ENCODE peak calls at places on chromosomes 3 and 15, in eight cellular contexts. One of them, this sample, is unnamed.

GRCh38 chr15:86690566-86690965 is 610.9 kb downstream of the AGBL1 start:
- DNase-seq in activated CD4-positive, CD25-positive, alpha-beta regulatory T cell treated with anti-CD3 and anti-CD28 coated beads, Interleukin-2, amount 50 U/mL, for 72 hours: no peak
- DNase-seq in Peyer's patch: no peak
- DNase-seq in heart right ventricle: no peak
- DNase-seq in A549: no peak
- DNase-seq in HEK293T: no peak
- DNase-seq in astrocyte of the cerebellum: peak
- DNase-seq in CD8-positive, alpha-beta T cell: no peak
- DNase-seq in this sample: no peak

GRCh38 chr15:67520976-67521769 is at the start of gene C15orf61:
- DNase-seq in activated CD4-positive, CD25-positive, alpha-beta regulatory T cell treated with anti-CD3 and anti-CD28 coated beads, Interleukin-2, amount 50 U/mL, for 72 hours: peak
- DNase-seq in Peyer's patch: peak
- DNase-seq in heart right ventricle: peak
- DNase-seq in A549: peak
- DNase-seq in HEK293T: peak
- DNase-seq in astrocyte of the cerebellum: no peak
- DNase-seq in CD8-positive, alpha-beta T cell: peak
- DNase-seq in this sample: peak

GRCh38 chr3:113421082-113421481 is 20.2 kb downstream of the CFAP44 start:
- DNase-seq in activated CD4-positive, CD25-positive, alpha-beta regulatory T cell treated with anti-CD3 and anti-CD28 coated beads, Interleukin-2, amount 50 U/mL, for 72 hours: no peak
- DNase-seq in Peyer's patch: no peak
- DNase-seq in heart right ventricle: no peak
- DNase-seq in A549: no peak
- DNase-seq in HEK293T: no peak
- DNase-seq in astrocyte of the cerebellum: no peak
- DNase-seq in CD8-positive, alpha-beta T cell: no peak
- DNase-seq in this sample: no peak

GRCh38 chr15:27828721-27829120 is 270.4 kb downstream of the OCA2 start:
- DNase-seq in activated CD4-positive, CD25-positive, alpha-beta regulatory T cell treated with anti-CD3 and anti-CD28 coated beads, Interleukin-2, amount 50 U/mL, for 72 hours: no peak
- DNase-seq in Peyer's patch: no peak
- DNase-seq in heart right ventricle: no peak
- DNase-seq in A549: no peak
- DNase-seq in HEK293T: no peak
- DNase-seq in astrocyte of the cerebellum: no peak
- DNase-seq in CD8-positive, alpha-beta T cell: no peak
- DNase-seq in this sample: no peak

GRCh38 chr15:88649753-88650551 is 11.1 kb downstream of the ISG20 start:
- DNase-seq in activated CD4-positive, CD25-positive, alpha-beta regulatory T cell treated with anti-CD3 and anti-CD28 coated beads, Interleukin-2, amount 50 U/mL, for 72 hours: peak
- DNase-seq in Peyer's patch: no peak
- DNase-seq in heart right ventricle: no peak
- DNase-seq in A549: no peak
- DNase-seq in HEK293T: no peak
- DNase-seq in astrocyte of the cerebellum: no peak
- DNase-seq in CD8-positive, alpha-beta T cell: peak
- DNase-seq in this sample: peak

GRCh38 chr15:88624971-88625290 is 3.8 kb downstream of the AEN start:
- DNase-seq in activated CD4-positive, CD25-positive, alpha-beta regulatory T cell treated with anti-CD3 and anti-CD28 coated beads, Interleukin-2, amount 50 U/mL, for 72 hours: no peak
- DNase-seq in Peyer's patch: no peak
- DNase-seq in heart right ventricle: no peak
- DNase-seq in A549: no peak
- DNase-seq in HEK293T: no peak
- DNase-seq in astrocyte of the cerebellum: no peak
- DNase-seq in CD8-positive, alpha-beta T cell: no peak
- DNase-seq in this sample: peak

GRCh38 chr15:101692799-101693198 is 31.5 kb downstream of the TARS3 start:
- DNase-seq in activated CD4-positive, CD25-positive, alpha-beta regulatory T cell treated with anti-CD3 and anti-CD28 coated beads, Interleukin-2, amount 50 U/mL, for 72 hours: no peak
- DNase-seq in Peyer's patch: no peak
- DNase-seq in heart right ventricle: no peak
- DNase-seq in A549: no peak
- DNase-seq in HEK293T: no peak
- DNase-seq in astrocyte of the cerebellum: no peak
- DNase-seq in CD8-positive, alpha-beta T cell: no peak
- DNase-seq in this sample: no peak

GRCh38 chr3:154217663-154218062 is 96.5 kb downstream of the ARHGEF26 start:
- DNase-seq in activated CD4-positive, CD25-positive, alpha-beta regulatory T cell treated with anti-CD3 and anti-CD28 coated beads, Interleukin-2, amount 50 U/mL, for 72 hours: no peak
- DNase-seq in Peyer's patch: no peak
- DNase-seq in heart right ventricle: no peak
- DNase-seq in A549: no peak
- DNase-seq in HEK293T: no peak
- DNase-seq in astrocyte of the cerebellum: no peak
- DNase-seq in CD8-positive, alpha-beta T cell: no peak
- DNase-seq in this sample: no peak

GRCh38 chr3:58015524-58015915 is 7.3 kb downstream of the FLNB start:
- DNase-seq in activated CD4-positive, CD25-positive, alpha-beta regulatory T cell treated with anti-CD3 and anti-CD28 coated beads, Interleukin-2, amount 50 U/mL, for 72 hours: no peak
- DNase-seq in Peyer's patch: no peak
- DNase-seq in heart right ventricle: no peak
- DNase-seq in A549: no peak
- DNase-seq in HEK293T: no peak
- DNase-seq in astrocyte of the cerebellum: no peak
- DNase-seq in CD8-positive, alpha-beta T cell: no peak
- DNase-seq in this sample: no peak

GRCh38 chr3:110750201-110750600 is 321.4 kb upstream of the NECTIN3 start:
- DNase-seq in activated CD4-positive, CD25-positive, alpha-beta regulatory T cell treated with anti-CD3 and anti-CD28 coated beads, Interleukin-2, amount 50 U/mL, for 72 hours: no peak
- DNase-seq in Peyer's patch: no peak
- DNase-seq in heart right ventricle: no peak
- DNase-seq in A549: no peak
- DNase-seq in HEK293T: no peak
- DNase-seq in astrocyte of the cerebellum: no peak
- DNase-seq in CD8-positive, alpha-beta T cell: no peak
- DNase-seq in this sample: no peak

GRCh38 chr15:94193906-94194305 is 37.5 kb upstream of the MCTP2 start:
- DNase-seq in activated CD4-positive, CD25-positive, alpha-beta regulatory T cell treated with anti-CD3 and anti-CD28 coated beads, Interleukin-2, amount 50 U/mL, for 72 hours: no peak
- DNase-seq in Peyer's patch: no peak
- DNase-seq in heart right ventricle: no peak
- DNase-seq in A549: no peak
- DNase-seq in HEK293T: no peak
- DNase-seq in astrocyte of the cerebellum: no peak
- DNase-seq in CD8-positive, alpha-beta T cell: no peak
- DNase-seq in this sample: no peak

GRCh38 chr3:58999134-58999778 is 50.6 kb downstream of the CFAP20DC start:
- DNase-seq in activated CD4-positive, CD25-positive, alpha-beta regulatory T cell treated with anti-CD3 and anti-CD28 coated beads, Interleukin-2, amount 50 U/mL, for 72 hours: no peak
- DNase-seq in Peyer's patch: no peak
- DNase-seq in heart right ventricle: no peak
- DNase-seq in A549: no peak
- DNase-seq in HEK293T: no peak
- DNase-seq in astrocyte of the cerebellum: no peak
- DNase-seq in CD8-positive, alpha-beta T cell: no peak
- DNase-seq in this sample: no peak

This sample was measured in suprapubic skin.